ENCODE peak calls at places on chromosomes 13 and 19, in four cellular contexts. P is breast epithelium, G is upper lobe of left lung, M is GM23338. Q is an unnamed sample. For H3K4me1, the result is how much of the 10 kb centered on the place peaks cover.

GRCh38 chr19:16457195-16457953 is 14.4 kb downstream of the EPS15L1 start:
- DNase-seq in M (peak), G (no peak), P (no peak), Q (peak)

GRCh38 chr13:46124967-46125933 is 20.4 kb upstream of the CPB2 start:
- DNase-seq in M (no peak), P (no peak), G (no peak), Q (no peak)

GRCh38 chr13:95247857-95248256 is 53.4 kb downstream of the ABCC4 start:
- DNase-seq in M (no peak), P (no peak), G (no peak), Q (no peak)

GRCh38 chr13:23923031-23923430 is 25.7 kb upstream of the C1QTNF9B start:
- DNase-seq in G (no peak), M (no peak), P (no peak), Q (no peak)

GRCh38 chr19:10114651-10115391 is 3.3 kb downstream of the P2RY11 start:
- DNase-seq in P (no peak), G (peak), M (peak), Q (no peak)

GRCh38 chr13:100341327-100341726 is 247.3 kb downstream of the GGACT start:
- DNase-seq in G (no peak), M (no peak), P (no peak), Q (no peak)

GRCh38 chr19:3178973-3179738 is 587 bp downstream of the S1PR4 start:
- DNase-seq in M (no peak), P (no peak), G (peak), Q (no peak)

GRCh38 chr13:38687246-38688229 is 661 bp downstream of the FREM2 start:
- DNase-seq in G (peak), M (peak), P (no peak), Q (peak)

GRCh38 chr13:99384468-99384867 is 77.3 kb upstream of the GPR183 start:
- DNase-seq in P (no peak), M (no peak), G (no peak), Q (no peak)

DNA sequence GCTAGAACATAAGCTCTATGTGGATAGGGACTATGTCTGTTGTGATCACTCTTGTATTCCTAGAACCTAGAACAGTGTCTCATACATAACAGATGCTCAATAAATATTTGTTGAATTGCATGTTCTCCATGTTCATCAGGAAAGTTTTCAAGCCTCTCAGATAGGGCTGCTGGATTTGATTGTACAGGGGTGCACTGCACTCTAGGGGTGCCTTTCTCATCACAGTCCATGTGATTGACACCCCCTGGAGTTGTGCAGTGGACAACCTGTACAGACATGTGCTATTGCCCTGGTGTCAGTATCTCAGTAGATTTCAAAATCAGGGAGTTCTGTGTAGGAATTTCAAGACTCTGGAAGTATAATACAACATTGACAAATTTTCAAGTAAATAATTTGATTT is 58.9 kb downstream of the MBNL2 start:
- DNase-seq in P (no peak), G (no peak), M (no peak), Q (no peak)
- H3K27ac ChIP-seq in P (peak), G (peak), M (no peak), Q (peak)

GRCh38 chr19:40831502-40832430 is 18.5 kb downstream of the CYP2A6 start:
- DNase-seq in P (no peak), G (no peak), M (no peak), Q (peak)
- TF ChIP-seq POLR2AphosphoS5 in P (no peak), G (no peak), M (no peak), Q (peak)

GRCh38 chr13:112961457-112962369 is 7.3 kb upstream of the MCF2L start:
- DNase-seq in M (no peak), P (no peak), G (peak), Q (peak)

GRCh38 chr13:112965103-112965502 is 3.9 kb upstream of the MCF2L start:
- DNase-seq in G (no peak), P (no peak), M (no peak), Q (peak)

GRCh38 chr13:112962396-112962795 is 6.6 kb upstream of the MCF2L start:
- DNase-seq in P (no peak), M (no peak), G (no peak), Q (peak)

GRCh38 chr13:112962911-112963625 is 5.9 kb upstream of the MCF2L start:
- DNase-seq in G (no peak), M (no peak), P (no peak), Q (peak)

DNA sequence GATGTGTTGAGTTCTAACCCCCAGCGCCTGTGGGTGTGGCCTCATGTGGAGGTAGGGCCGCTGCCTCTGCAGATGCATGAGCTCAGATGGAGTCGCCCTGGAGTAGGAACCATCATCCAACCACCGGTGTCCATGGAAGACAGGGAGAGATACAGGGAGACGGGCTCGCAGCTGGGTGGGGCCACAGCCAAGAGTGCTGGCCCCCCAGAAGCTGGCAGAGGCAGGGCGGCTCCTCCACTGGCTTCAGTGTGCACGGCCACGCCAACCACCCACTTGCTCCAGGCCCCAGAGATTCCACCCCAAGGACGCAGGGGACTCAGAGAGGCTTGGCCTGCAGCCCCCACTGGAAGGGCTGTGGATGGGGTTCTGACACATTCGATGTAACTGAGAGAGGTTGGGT is 5.4 kb upstream of the MCF2L start:
- DNase-seq in P (no peak), G (no peak), M (no peak), Q (no peak)
- H3K4me1 ChIP-seq in P (under half), G (under half), M (under half), Q (under half)

DNA sequence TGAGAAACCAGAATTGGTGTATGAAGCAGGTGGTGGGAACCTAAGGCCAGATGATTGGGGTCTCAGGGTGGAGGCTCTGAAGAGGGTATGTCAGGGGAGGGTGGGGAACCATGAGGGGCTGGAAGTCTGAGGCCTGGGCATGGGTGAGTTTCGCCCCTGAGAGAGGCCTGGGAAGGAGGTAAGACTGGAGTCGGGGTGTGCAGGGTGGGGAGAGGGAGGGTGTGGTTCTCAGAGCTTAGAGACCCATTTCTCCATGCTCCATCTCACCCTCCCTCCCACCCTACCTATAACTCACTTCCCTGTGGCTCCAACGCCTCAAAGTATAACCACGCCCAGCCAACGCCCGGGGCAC is 1.0 kb upstream of the KLHL26 start:
- DNase-seq in M (no peak), P (no peak), G (no peak), Q (no peak)
- H3K27ac ChIP-seq in M (no peak), P (peak), G (no peak), Q (peak)

DNA sequence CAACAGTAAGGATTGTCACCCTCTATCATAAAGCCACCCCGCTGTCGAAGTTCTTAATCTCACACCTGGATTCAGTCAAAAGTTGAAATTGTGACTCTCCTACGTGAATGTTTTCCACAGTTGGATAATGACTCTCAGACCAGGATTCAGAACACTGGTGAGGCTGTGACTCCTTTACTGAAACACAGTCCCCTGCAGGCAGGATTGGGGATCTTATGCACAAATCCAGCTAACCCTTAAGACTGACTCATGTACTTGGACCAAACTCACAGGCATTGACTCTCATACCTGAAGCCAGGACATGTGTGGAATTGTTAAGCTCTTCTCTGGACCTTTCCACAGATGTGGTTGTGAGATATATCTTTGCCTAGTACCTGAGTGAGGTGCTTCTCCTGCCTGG is 46.8 kb downstream of the ZNF85 start:
- DNase-seq in G (no peak), P (no peak), M (peak), Q (no peak)
- TF ChIP-seq POLR2AphosphoS5 in G (no peak), P (no peak), M (no peak), Q (no peak)

GRCh38 chr13:33229446-33230177 is 55.9 kb downstream of the STARD13 start:
- DNase-seq in G (peak), M (no peak), P (no peak), Q (no peak)
- H3K4me1 ChIP-seq in G (under half), M (under half), P (under half), Q (under half)

Q was measured in sigmoid colon.